ENCODE peak calls at places on chromosomes 12 and 14, in seven cellular contexts. One of them, this sample, is unnamed.

GRCh38 chr12:75712223-75712622 is 200.8 kb upstream of the KRR1 start:
- DNase-seq in astrocyte of the hippocampus: peak
- DNase-seq in stimulated activated naive CD4-positive, alpha-beta T cell: no peak
- DNase-seq in right cardiac atrium: no peak
- DNase-seq in fibroblast of mammary gland: no peak
- DNase-seq in CD8-positive, alpha-beta T cell: no peak
- DNase-seq in NCI-H1092 treated with DMSO at 0.1 percent for 48 hours: no peak
- DNase-seq in this sample: no peak

GRCh38 chr14:68576496-68577244 is 216.2 kb downstream of the ZFP36L1 start:
- DNase-seq in astrocyte of the hippocampus: peak
- DNase-seq in stimulated activated naive CD4-positive, alpha-beta T cell: no peak
- DNase-seq in right cardiac atrium: no peak
- DNase-seq in fibroblast of mammary gland: peak
- DNase-seq in CD8-positive, alpha-beta T cell: no peak
- DNase-seq in NCI-H1092 treated with DMSO at 0.1 percent for 48 hours: no peak
- DNase-seq in this sample: no peak

GRCh38 chr12:117060927-117061300 is 38.3 kb downstream of the TESC start:
- DNase-seq in astrocyte of the hippocampus: no peak
- DNase-seq in stimulated activated naive CD4-positive, alpha-beta T cell: no peak
- DNase-seq in right cardiac atrium: peak
- DNase-seq in fibroblast of mammary gland: no peak
- DNase-seq in CD8-positive, alpha-beta T cell: no peak
- DNase-seq in NCI-H1092 treated with DMSO at 0.1 percent for 48 hours: no peak
- DNase-seq in this sample: no peak

GRCh38 chr12:2084553-2085296 is 31.9 kb downstream of the CACNA1C start:
- DNase-seq in astrocyte of the hippocampus: peak
- DNase-seq in stimulated activated naive CD4-positive, alpha-beta T cell: no peak
- DNase-seq in right cardiac atrium: peak
- DNase-seq in fibroblast of mammary gland: peak
- DNase-seq in CD8-positive, alpha-beta T cell: no peak
- DNase-seq in NCI-H1092 treated with DMSO at 0.1 percent for 48 hours: no peak
- DNase-seq in this sample: peak

GRCh38 chr14:56219666-56220413 is 101.6 kb downstream of the PELI2 start:
- DNase-seq in astrocyte of the hippocampus: no peak
- DNase-seq in stimulated activated naive CD4-positive, alpha-beta T cell: no peak
- DNase-seq in right cardiac atrium: no peak
- DNase-seq in fibroblast of mammary gland: no peak
- DNase-seq in CD8-positive, alpha-beta T cell: no peak
- DNase-seq in NCI-H1092 treated with DMSO at 0.1 percent for 48 hours: no peak
- DNase-seq in this sample: no peak

GRCh38 chr12:69129014-69129413 is 110.4 kb upstream of the CPSF6 start:
- DNase-seq in astrocyte of the hippocampus: no peak
- DNase-seq in stimulated activated naive CD4-positive, alpha-beta T cell: no peak
- DNase-seq in right cardiac atrium: no peak
- DNase-seq in fibroblast of mammary gland: peak
- DNase-seq in CD8-positive, alpha-beta T cell: no peak
- DNase-seq in NCI-H1092 treated with DMSO at 0.1 percent for 48 hours: no peak
- DNase-seq in this sample: no peak

GRCh38 chr12:1171657-1172056 is 180.6 kb downstream of the ERC1 start:
- DNase-seq in astrocyte of the hippocampus: peak
- DNase-seq in stimulated activated naive CD4-positive, alpha-beta T cell: no peak
- DNase-seq in right cardiac atrium: no peak
- DNase-seq in fibroblast of mammary gland: peak
- DNase-seq in CD8-positive, alpha-beta T cell: no peak
- DNase-seq in NCI-H1092 treated with DMSO at 0.1 percent for 48 hours: peak
- DNase-seq in this sample: peak

GRCh38 chr12:132026796-132027500 is 77.2 kb downstream of the EP400 start:
- DNase-seq in astrocyte of the hippocampus: no peak
- DNase-seq in stimulated activated naive CD4-positive, alpha-beta T cell: no peak
- DNase-seq in right cardiac atrium: no peak
- DNase-seq in fibroblast of mammary gland: no peak
- DNase-seq in CD8-positive, alpha-beta T cell: no peak
- DNase-seq in NCI-H1092 treated with DMSO at 0.1 percent for 48 hours: no peak
- DNase-seq in this sample: no peak

GRCh38 chr12:20549115-20549719 is 145.9 kb upstream of the SLCO1C1 start:
- DNase-seq in astrocyte of the hippocampus: peak
- DNase-seq in stimulated activated naive CD4-positive, alpha-beta T cell: no peak
- DNase-seq in right cardiac atrium: no peak
- DNase-seq in fibroblast of mammary gland: peak
- DNase-seq in CD8-positive, alpha-beta T cell: no peak
- DNase-seq in NCI-H1092 treated with DMSO at 0.1 percent for 48 hours: no peak
- DNase-seq in this sample: no peak

GRCh38 chr14:48325486-48325885 is 650.1 kb upstream of the MDGA2 start:
- DNase-seq in astrocyte of the hippocampus: no peak
- DNase-seq in stimulated activated naive CD4-positive, alpha-beta T cell: no peak
- DNase-seq in right cardiac atrium: no peak
- DNase-seq in fibroblast of mammary gland: no peak
- DNase-seq in CD8-positive, alpha-beta T cell: no peak
- DNase-seq in NCI-H1092 treated with DMSO at 0.1 percent for 48 hours: no peak
- DNase-seq in this sample: no peak

GRCh38 chr12:5200276-5201087 is 156.8 kb downstream of the KCNA5 start:
- DNase-seq in astrocyte of the hippocampus: peak
- DNase-seq in stimulated activated naive CD4-positive, alpha-beta T cell: no peak
- DNase-seq in right cardiac atrium: peak
- DNase-seq in fibroblast of mammary gland: peak
- DNase-seq in CD8-positive, alpha-beta T cell: no peak
- DNase-seq in NCI-H1092 treated with DMSO at 0.1 percent for 48 hours: peak
- DNase-seq in this sample: no peak

GRCh38 chr14:104405566-104406226 is 173.9 kb upstream of the C14orf180 start:
- DNase-seq in astrocyte of the hippocampus: no peak
- DNase-seq in stimulated activated naive CD4-positive, alpha-beta T cell: no peak
- DNase-seq in right cardiac atrium: no peak
- DNase-seq in fibroblast of mammary gland: no peak
- DNase-seq in CD8-positive, alpha-beta T cell: no peak
- DNase-seq in NCI-H1092 treated with DMSO at 0.1 percent for 48 hours: no peak
- DNase-seq in this sample: no peak

GRCh38 chr12:1580526-1580925 is 13.9 kb downstream of the FBXL14 start:
- DNase-seq in astrocyte of the hippocampus: no peak
- DNase-seq in stimulated activated naive CD4-positive, alpha-beta T cell: no peak
- DNase-seq in right cardiac atrium: no peak
- DNase-seq in fibroblast of mammary gland: no peak
- DNase-seq in CD8-positive, alpha-beta T cell: no peak
- DNase-seq in NCI-H1092 treated with DMSO at 0.1 percent for 48 hours: no peak
- DNase-seq in this sample: no peak

GRCh38 chr12:42190376-42190775 is 45.7 kb upstream of the GXYLT1 start:
- DNase-seq in astrocyte of the hippocampus: no peak
- DNase-seq in stimulated activated naive CD4-positive, alpha-beta T cell: no peak
- DNase-seq in right cardiac atrium: no peak
- DNase-seq in fibroblast of mammary gland: no peak
- DNase-seq in CD8-positive, alpha-beta T cell: no peak
- DNase-seq in NCI-H1092 treated with DMSO at 0.1 percent for 48 hours: no peak
- DNase-seq in this sample: no peak

GRCh38 chr12:55017421-55017820 is 2.4 kb upstream of the NEUROD4 start:
- DNase-seq in astrocyte of the hippocampus: no peak
- DNase-seq in stimulated activated naive CD4-positive, alpha-beta T cell: no peak
- DNase-seq in right cardiac atrium: no peak
- DNase-seq in fibroblast of mammary gland: no peak
- DNase-seq in CD8-positive, alpha-beta T cell: no peak
- DNase-seq in NCI-H1092 treated with DMSO at 0.1 percent for 48 hours: no peak
- DNase-seq in this sample: no peak

This sample was measured in NCI-H1436.